ENCODE peak calls at places on chromosomes 2 and 18, in four cellular contexts. X, A, U and J are unnamed samples.

GRCh38 chr2:25409044-25409443 is 67.3 kb upstream of the DNMT3A start:
- DNase-seq in X (no peak), U (no peak), A (no peak), J (no peak)

GRCh38 chr2:113183703-113184102 is 9.9 kb downstream of the PSD4 start:
- DNase-seq in A (no peak), U (no peak), X (no peak), J (no peak)

GRCh38 chr2:120453635-120453998 is 107.7 kb downstream of the INHBB start:
- DNase-seq in X (peak; percentile 23), A (no peak), U (no peak), J (no peak)

GRCh38 chr2:32058130-32058529 is 5.2 kb upstream of the SPAST start:
- DNase-seq in U (no peak), X (no peak), A (no peak), J (no peak)

GRCh38 chr2:106038598-106039375 is 155.3 kb downstream of the UXS1 start:
- DNase-seq in U (no peak), X (no peak), A (no peak), J (no peak)

GRCh38 chr2:66673286-66673685 is 238.4 kb downstream of the MEIS1 start:
- DNase-seq in U (no peak), A (no peak), X (no peak), J (no peak)

GRCh38 chr2:51994123-51994788 is 962.3 kb upstream of the NRXN1 start:
- DNase-seq in A (no peak), X (no peak), U (no peak), J (no peak)

GRCh38 chr18:26440644-26441043 is 107.7 kb downstream of the KCTD1 start:
- DNase-seq in X (no peak), U (no peak), A (no peak), J (no peak)

GRCh38 chr18:13615432-13615861 is 110.9 kb downstream of the FAM210A start:
- DNase-seq in U (peak; percentile 40), X (no peak), A (no peak), J (no peak)

GRCh38 chr18:31581498-31582197 is 10.0 kb upstream of the TTR start:
- DNase-seq in X (peak; percentile 28), A (no peak), U (no peak), J (no peak)

GRCh38 chr2:105802587-105802986 is 57.9 kb downstream of the NCK2 start:
- DNase-seq in A (no peak), X (no peak), U (peak; percentile 38), J (peak; percentile 38)

GRCh38 chr18:63319383-63320040 is at the start of gene BCL2:
- DNase-seq in X (no peak), U (no peak), A (no peak), J (no peak)

GRCh38 chr2:127864877-127865276 is 6.9 kb upstream of the POLR2D start:
- DNase-seq in U (no peak), X (no peak), A (peak; percentile 20), J (no peak)

GRCh38 chr18:48290162-48290926 is 118.8 kb downstream of the ZBTB7C start:
- DNase-seq in A (no peak), X (no peak), U (no peak), J (no peak)

GRCh38 chr2:31337860-31338259 is 76.7 kb downstream of the XDH start:
- DNase-seq in A (no peak), U (no peak), X (peak; percentile 68), J (no peak)

GRCh38 chr2:42920446-42921161 is 128.2 kb upstream of the HAAO start:
- DNase-seq in U (no peak), X (no peak), A (no peak), J (no peak)

GRCh38 chr2:8677646-8678592 is 3.9 kb upstream of the ID2 start:
- DNase-seq in A (peak; percentile 61), U (peak; percentile 58), X (no peak), J (no peak)

GRCh38 chr2:102256281-102256680 is 55.1 kb upstream of the IL1RL1 start:
- DNase-seq in U (no peak), X (no peak), A (no peak), J (no peak)

GRCh38 chr18:35422227-35422626 is 45.1 kb upstream of the ZNF396 start:
- DNase-seq in X (no peak), U (no peak), A (no peak), J (no peak)

GRCh38 chr2:222424729-222425671 is 657 bp downstream of the SGPP2 start:
- DNase-seq in X (no peak), A (peak; percentile 53), U (peak; percentile 71), J (peak; percentile 56)

GRCh38 chr2:174575124-174575776 is 22.4 kb downstream of the WIPF1 start:
- DNase-seq in A (no peak), X (no peak), U (no peak), J (no peak)

GRCh38 chr2:174581543-174581942 is 16.1 kb downstream of the WIPF1 start:
- DNase-seq in A (no peak), U (no peak), X (no peak), J (no peak)

GRCh38 chr2:174580951-174581350 is 16.7 kb downstream of the WIPF1 start:
- DNase-seq in X (no peak), U (no peak), A (no peak), J (no peak)

GRCh38 chr2:174574657-174575056 is 22.9 kb downstream of the WIPF1 start:
- DNase-seq in A (no peak), X (no peak), U (no peak), J (no peak)

DNA sequence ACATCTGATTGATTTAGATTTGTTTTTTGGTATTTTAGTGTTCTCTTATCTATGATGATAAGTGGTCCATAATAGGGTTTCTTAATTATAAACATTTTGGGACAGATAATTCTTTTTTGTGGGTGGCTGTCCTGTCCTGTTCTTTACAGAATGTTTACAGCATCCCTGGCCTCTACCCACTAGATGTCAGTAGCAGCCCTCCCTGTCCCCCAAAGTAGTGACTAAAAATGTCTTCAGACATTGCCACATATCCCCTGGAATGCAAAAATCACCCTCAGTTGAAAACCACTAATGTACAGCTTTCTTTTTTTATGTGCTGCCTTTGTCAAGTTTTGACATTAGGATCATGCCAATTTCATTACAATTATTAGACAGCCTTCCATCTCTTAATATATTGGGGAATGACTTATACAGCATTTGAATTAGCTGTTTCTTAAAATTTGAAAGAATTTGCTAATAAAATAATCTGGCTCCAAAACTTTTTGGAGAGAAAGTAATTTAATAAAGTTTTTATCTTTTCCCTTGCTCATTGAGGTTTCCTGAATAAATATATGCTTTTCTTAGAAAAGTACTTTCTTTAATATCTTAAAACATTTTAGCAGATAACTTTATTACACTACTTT is 19.5 kb downstream of the WIPF1 start:
- DNase-seq in A (no peak), X (no peak), U (peak; percentile 41), J (no peak)
- TF ChIP-seq CTCF in A (peak; percentile 14), X (peak; percentile 62), U (peak; percentile 30), J (peak; percentile 49)

GRCh38 chr18:9661564-9661963 is 46.5 kb upstream of the RAB31 start:
- DNase-seq in A (no peak), X (no peak), U (no peak), J (no peak)
- TF ChIP-seq CTCF in A (no peak), X (no peak), U (no peak), J (no peak)

GRCh38 chr2:100208375-100208774 is 66.0 kb upstream of the AFF3 start:
- DNase-seq in A (no peak), X (no peak), U (no peak), J (no peak)
- TF ChIP-seq CTCF in A (no peak), X (no peak), U (no peak), J (no peak)

GRCh38 chr2:15747172-15747550 is 155.5 kb downstream of the DDX1 start:
- DNase-seq in U (no peak), A (no peak), X (no peak), J (no peak)

GRCh38 chr2:15747698-15748471 is 156.2 kb downstream of the DDX1 start:
- DNase-seq in X (no peak), U (no peak), A (peak; percentile 58), J (no peak)

GRCh38 chr2:15750433-15750814 is 158.8 kb downstream of the DDX1 start:
- DNase-seq in X (no peak), A (no peak), U (no peak), J (no peak)

GRCh38 chr2:15749460-15750432 is 158.1 kb downstream of the DDX1 start:
- DNase-seq in X (no peak), A (no peak), U (no peak), J (no peak)

DNA sequence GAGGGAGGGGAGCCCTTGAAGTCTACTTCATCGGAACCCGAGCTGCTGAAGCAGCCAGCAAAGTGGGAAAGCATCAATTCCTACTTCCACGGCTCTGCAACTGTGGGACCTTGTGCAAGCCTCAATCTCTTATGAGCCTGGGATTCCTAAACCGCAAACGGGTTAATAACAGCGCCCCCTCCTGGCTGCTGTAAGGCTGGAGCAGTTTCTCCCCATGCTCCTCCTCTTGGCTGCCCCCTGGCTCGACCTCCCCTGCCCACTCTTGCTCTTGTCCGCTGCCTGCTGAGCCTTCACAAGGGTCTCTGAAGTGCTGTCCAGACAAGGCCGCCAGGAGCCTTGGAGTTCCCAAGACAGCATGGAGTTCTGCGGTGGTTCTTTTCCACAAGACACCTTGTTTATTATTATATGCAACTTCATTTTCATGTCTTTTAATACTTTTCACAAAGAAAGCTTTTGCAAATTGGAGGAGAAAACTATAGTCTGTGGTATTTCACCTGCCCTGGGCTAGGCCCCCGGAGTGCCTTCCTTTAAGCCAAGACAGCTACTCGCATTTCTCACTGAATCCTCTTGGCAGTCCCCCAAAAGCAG is 157.2 kb downstream of the DDX1 start:
- DNase-seq in U (peak; percentile 49), X (no peak), A (peak; percentile 66), J (peak; percentile 63)
- TF ChIP-seq CTCF in U (no peak), X (peak; percentile 49), A (peak; percentile 50), J (no peak)

DNA sequence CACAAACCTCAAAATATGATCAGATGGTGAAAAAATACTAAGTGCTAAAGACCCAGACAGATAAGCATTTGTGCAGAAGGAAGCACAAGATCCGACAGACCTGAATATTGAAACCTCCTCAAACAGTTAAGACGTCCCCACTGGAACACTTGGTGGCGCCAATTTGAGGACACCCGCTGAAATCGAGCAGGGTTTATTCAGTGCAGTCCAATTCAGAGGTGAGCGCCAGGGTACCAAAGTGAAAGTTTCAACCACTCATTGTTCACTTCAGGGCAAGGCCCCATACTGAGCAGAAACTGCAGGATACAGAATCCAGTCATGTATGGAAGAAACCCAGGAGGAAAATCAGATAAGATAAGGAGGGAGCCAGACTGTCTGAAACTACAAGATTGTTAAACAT is 417.6 kb downstream of the LRRTM4 start:
- DNase-seq in X (no peak), U (no peak), A (no peak), J (no peak)
- TF ChIP-seq CTCF in X (no peak), U (no peak), A (no peak), J (no peak)